ENCODE peak calls at places on chromosomes 11 and 22, in six cellular contexts. P is WERI-Rb-1; O is CD8-positive, alpha-beta T cell; L is RWPE1; Y is tibial artery; N is cardiac muscle cell. W is an unnamed sample.

GRCh38 chr11:110435780-110436717 is 6.3 kb downstream of the FDX1 start:
- DNase-seq in Y (no peak), O (no peak), N (peak), P (no peak), L (no peak), W (no peak)

GRCh38 chr11:73999581-74000306 is 9.1 kb downstream of the UCP3 start:
- DNase-seq in O (no peak), L (no peak), N (no peak), Y (no peak), P (no peak), W (no peak)

GRCh38 chr22:17171016-17171312 is 11.9 kb upstream of the HDHD5 start:
- DNase-seq in N (no peak), O (no peak), P (no peak), L (no peak), Y (no peak), W (no peak)

GRCh38 chr22:36340621-36341020 is 47.1 kb downstream of the MYH9 start:
- DNase-seq in N (no peak), O (no peak), L (no peak), P (peak), Y (no peak), W (no peak)

GRCh38 chr11:129720156-129720555 is 95.5 kb upstream of the TMEM45B start:
- DNase-seq in O (no peak), P (no peak), N (no peak), L (no peak), Y (no peak), W (no peak)

GRCh38 chr11:39236916-39237315 is 2222.5 kb downstream of the LRRC4C start:
- DNase-seq in L (peak), N (no peak), O (no peak), P (no peak), Y (no peak), W (no peak)

GRCh38 chr22:49961601-49962011 is 1.0 kb downstream of the PIM3 start:
- DNase-seq in Y (no peak), N (peak), L (no peak), O (no peak), P (no peak), W (no peak)

GRCh38 chr11:99419991-99420390 is 399.2 kb downstream of the CNTN5 start:
- DNase-seq in P (no peak), L (no peak), Y (no peak), N (no peak), O (no peak), W (no peak)

GRCh38 chr11:78200061-78200460 is 11.3 kb downstream of the USP35 start:
- DNase-seq in Y (no peak), L (no peak), O (no peak), N (no peak), P (no peak), W (no peak)

GRCh38 chr22:43293259-43293658 is 49.9 kb downstream of the SCUBE1 start:
- DNase-seq in N (no peak), P (no peak), Y (no peak), O (no peak), L (no peak), W (no peak)

GRCh38 chr11:118622376-118623290 is 15.2 kb downstream of the PHLDB1 start:
- DNase-seq in P (no peak), O (no peak), Y (no peak), L (peak), N (peak), W (no peak)

GRCh38 chr11:75475767-75476650 is 43.0 kb upstream of the KLHL35 start:
- DNase-seq in Y (peak), L (peak), P (peak), O (no peak), N (peak), W (no peak)

GRCh38 chr11:77377734-77378133 is 76.2 kb upstream of the GDPD4 start:
- DNase-seq in N (no peak), O (no peak), P (no peak), Y (no peak), L (no peak), W (no peak)

GRCh38 chr22:27668828-27669797 is 132.4 kb downstream of the MN1 start:
- DNase-seq in L (peak), O (no peak), N (peak), P (peak), Y (no peak), W (no peak)

GRCh38 chr22:39151329-39151975 is 1.0 kb downstream of the CBX7 start:
- DNase-seq in P (no peak), Y (peak), L (no peak), N (no peak), O (no peak), W (no peak)

GRCh38 chr22:19522190-19522880 is 1.9 kb downstream of the CLDN5 start:
- DNase-seq in O (no peak), Y (no peak), P (peak), L (no peak), N (no peak), W (no peak)

GRCh38 chr22:29831958-29832357 is 6.1 kb downstream of the ASCC2 start:
- DNase-seq in P (no peak), Y (no peak), N (no peak), L (no peak), O (no peak), W (no peak)

DNA sequence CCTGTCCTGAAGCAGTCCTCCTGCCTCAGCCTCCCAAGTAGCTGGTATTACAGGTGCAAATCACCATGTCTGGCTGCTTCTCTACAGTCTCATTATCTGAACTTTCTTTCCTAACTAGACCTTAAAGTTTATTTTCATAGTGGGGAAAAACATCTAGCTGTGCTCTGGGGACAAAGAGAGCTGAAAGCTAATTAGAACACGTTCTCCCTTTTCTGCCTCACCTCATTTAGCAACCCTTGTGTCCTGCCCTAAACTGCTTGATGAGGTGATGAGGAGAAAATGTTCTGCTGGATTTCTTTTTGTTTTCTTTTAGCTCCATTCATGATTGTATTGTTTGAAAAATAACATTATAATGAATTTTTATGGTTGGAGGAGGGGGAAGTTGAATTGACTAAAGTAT is 84.7 kb downstream of the YAP1 start:
- DNase-seq in Y (no peak), P (no peak), L (no peak), O (no peak), N (no peak), W (no peak)
- H3K27ac ChIP-seq in Y (no peak), P (no peak), L (no peak), O (no peak), N (no peak), W (no peak)

GRCh38 chr22:38114484-38115398 is 4.3 kb upstream of the BAIAP2L2 start:
- DNase-seq in P (peak), N (peak), Y (peak), L (peak), O (peak), W (peak)

GRCh38 chr22:38110863-38111852 is 674 bp upstream of the BAIAP2L2 start:
- DNase-seq in O (no peak), P (no peak), L (peak), Y (no peak), N (no peak), W (peak)

GRCh38 chr22:38110008-38110862 is at the start of gene BAIAP2L2:
- DNase-seq in N (no peak), L (peak), P (no peak), Y (no peak), O (no peak), W (no peak)

GRCh38 chr22:38111941-38112355 is 1.5 kb upstream of the BAIAP2L2 start:
- DNase-seq in O (no peak), P (no peak), Y (no peak), L (no peak), N (no peak), W (no peak)

DNA sequence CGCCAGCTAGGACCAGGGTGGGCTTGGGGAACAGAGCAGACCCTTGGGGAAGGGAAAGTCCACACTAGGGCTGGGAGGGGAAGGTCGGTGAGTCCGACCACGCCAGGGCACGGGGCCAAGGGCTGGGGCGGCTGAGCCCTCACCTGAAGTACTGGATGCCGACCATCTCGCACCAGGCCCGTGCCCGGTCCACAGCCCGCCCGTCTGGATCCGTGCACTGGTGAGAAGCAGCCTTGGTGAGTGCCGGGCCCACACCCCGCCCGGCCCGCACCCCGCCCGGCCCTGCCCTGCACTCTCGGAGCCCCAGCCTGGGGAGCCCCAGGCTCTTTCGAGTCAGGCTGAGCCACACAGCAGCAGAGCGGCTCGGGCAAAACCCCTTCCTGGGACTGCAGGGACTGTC is 1.9 kb upstream of the BAIAP2L2 start:
- DNase-seq in N (no peak), L (no peak), P (no peak), Y (no peak), O (no peak), W (no peak)
- H3K27ac ChIP-seq in N (no peak), L (peak), P (no peak), Y (no peak), O (no peak), W (no peak)

GRCh38 chr11:46397526-46397925 is 6.0 kb upstream of the CHRM4 start:
- DNase-seq in N (no peak), P (no peak), O (no peak), L (no peak), Y (no peak), W (no peak)
- H3K27ac ChIP-seq in N (no peak), P (no peak), O (no peak), L (no peak), Y (no peak), W (no peak)

DNA sequence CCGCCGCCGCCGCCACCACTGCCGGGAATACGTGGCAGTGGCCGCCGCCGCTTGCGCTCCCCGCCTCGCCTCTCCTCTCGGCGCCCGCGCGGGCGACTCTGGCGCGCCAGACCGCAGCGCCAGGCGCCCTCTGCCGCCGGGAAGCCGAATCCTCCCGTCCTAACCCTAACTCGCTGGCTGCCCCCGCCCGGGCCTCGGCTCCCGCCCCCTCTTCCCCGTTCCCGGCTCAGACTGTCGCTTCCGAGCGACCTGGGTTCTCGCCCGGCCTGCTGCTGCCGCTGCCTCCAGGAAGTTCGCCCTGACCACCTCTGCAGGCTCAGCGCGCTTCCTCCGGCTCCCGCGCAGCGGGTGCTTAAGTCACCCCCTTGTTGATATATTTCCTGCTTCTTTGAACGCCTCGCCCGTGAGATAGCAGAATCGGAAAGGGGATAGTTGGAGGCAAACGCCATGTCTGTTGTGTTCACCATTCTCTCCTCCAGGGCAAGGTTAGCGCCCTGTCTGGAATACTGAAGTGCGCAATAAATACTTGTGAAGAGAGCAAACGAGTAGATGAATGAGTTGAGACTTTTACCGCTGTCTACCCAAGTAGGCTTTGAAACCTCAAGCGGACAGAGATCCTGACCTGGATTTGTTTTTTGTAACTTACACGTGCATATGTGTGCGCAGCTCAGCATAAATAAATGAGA is at the start of gene SMCO4:
- DNase-seq in L (peak), Y (peak), P (peak), N (peak), O (peak), W (peak)
- H3K27ac ChIP-seq in L (no peak), Y (peak), P (peak), N (peak), O (no peak), W (no peak)

GRCh38 chr11:62595124-62595523 is 3.8 kb upstream of the TUT1 start:
- DNase-seq in N (no peak), P (no peak), L (no peak), O (no peak), Y (no peak), W (no peak)

GRCh38 chr11:62593434-62594044 is 2.2 kb upstream of the TUT1 start:
- DNase-seq in N (peak), P (peak), L (peak), Y (peak), O (peak), W (peak)

GRCh38 chr11:62591448-62592215 is at the start of gene TUT1:
- DNase-seq in O (peak), N (peak), L (peak), P (peak), Y (peak), W (peak)

GRCh38 chr11:62592216-62592815 is 993 bp upstream of the TUT1 start:
- DNase-seq in Y (no peak), L (no peak), P (no peak), O (no peak), N (no peak), W (no peak)

GRCh38 chr11:62592989-62593421 is 1.7 kb upstream of the TUT1 start:
- DNase-seq in Y (no peak), P (no peak), L (no peak), O (no peak), N (no peak), W (no peak)
- H3K27ac ChIP-seq in Y (peak), P (peak), L (peak), O (peak), N (peak), W (peak)

DNA sequence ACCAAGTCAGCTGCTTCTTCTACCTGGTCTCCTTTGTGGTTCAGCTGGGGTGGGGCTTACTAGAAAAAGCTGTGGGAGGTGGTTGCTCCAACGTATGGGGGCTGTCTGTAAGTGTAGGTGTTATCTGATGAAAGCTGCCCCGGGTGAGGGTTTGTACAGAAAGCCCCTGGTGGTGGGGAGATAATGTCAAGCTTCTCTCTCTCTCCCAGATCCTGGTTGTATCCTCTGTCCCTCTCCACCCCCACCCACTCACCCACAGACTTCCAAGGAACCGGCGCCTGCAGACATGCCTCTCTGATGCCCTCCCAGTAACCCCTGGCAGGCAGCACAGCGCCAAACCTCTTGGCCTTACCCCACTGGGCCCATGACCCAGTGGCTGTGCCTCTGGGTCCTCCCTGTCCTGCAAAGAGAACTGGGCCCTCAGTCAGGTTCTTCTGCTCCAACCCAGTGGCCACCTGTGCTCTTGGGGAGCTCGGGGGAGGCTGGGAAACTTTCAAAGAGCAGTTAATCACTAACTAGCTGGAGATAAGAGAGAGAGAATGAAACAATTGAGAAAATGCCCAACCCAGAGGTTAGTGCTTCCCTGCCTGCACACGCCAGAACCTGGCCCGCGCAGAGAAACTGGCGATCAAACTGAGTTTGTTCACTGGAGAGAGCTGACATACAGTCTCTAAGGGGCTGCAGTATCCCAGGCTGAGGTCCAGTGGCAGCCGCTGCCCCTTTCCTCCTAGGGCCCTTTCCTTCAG is 20.4 kb upstream of the EHF start:
- DNase-seq in N (no peak), Y (no peak), P (no peak), O (no peak), L (peak), W (no peak)
- H3K27ac ChIP-seq in N (peak), Y (no peak), P (no peak), O (no peak), L (peak), W (peak)

GRCh38 chr11:70480711-70481110 is 82.4 kb downstream of the CTTN start:
- DNase-seq in P (no peak), O (no peak), Y (no peak), N (no peak), L (no peak), W (no peak)

GRCh38 chr11:70477607-70478006 is 79.3 kb downstream of the CTTN start:
- DNase-seq in L (no peak), P (peak), O (no peak), N (no peak), Y (no peak), W (no peak)

GRCh38 chr11:70481625-70482528 is 83.5 kb downstream of the CTTN start:
- DNase-seq in P (no peak), Y (no peak), O (no peak), N (peak), L (peak), W (peak)

GRCh38 chr11:70476669-70477068 is 78.3 kb downstream of the CTTN start:
- DNase-seq in O (no peak), N (no peak), P (no peak), Y (no peak), L (no peak), W (no peak)

DNA sequence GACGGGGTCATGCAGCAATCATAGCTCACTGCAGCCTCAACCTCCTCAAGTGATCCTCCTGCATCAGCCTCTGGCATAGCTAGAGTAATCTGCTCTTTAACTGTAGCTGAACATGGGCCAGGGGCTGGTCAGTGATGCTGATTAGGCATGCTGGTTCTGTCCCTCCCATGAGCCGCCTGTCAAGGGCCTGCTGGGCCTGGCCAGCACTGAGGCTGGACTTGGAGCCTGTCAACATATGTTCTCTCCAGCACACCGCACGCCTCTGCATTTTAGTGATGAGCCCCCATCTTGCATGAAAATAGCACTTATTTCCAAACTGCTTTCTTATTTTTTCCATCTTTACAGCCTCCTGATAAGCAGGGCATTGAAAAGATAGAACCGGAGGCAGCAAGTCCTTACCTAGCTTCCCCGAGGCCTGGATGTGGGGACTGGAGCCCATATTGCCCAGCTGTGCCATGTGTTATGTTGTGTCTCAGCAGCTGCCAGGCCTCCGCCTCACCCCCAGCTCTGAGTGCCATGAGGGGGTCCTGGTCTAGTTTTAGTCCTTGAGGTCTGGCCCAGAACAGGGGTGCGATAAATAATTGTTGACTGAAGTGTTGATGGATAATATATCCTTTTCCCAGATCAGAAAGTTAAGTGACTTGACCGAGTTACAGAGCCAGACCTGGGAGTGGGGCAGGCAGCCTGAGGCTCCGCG is 80.0 kb downstream of the CTTN start:
- DNase-seq in O (no peak), Y (no peak), N (no peak), P (no peak), L (no peak), W (no peak)
- H3K27ac ChIP-seq in O (no peak), Y (no peak), N (no peak), P (peak), L (no peak), W (no peak)

GRCh38 chr11:46686886-46687810 is 13.3 kb downstream of the ARHGAP1 start:
- DNase-seq in P (no peak), L (peak), O (no peak), Y (no peak), N (peak), W (no peak)
- H3K27ac ChIP-seq in P (no peak), L (peak), O (no peak), Y (peak), N (no peak), W (no peak)

W was measured in CD8-positive, alpha-beta memory T cell.